ENCODE peak calls at places on chromosomes 12 and 14, in four cellular contexts. T is neuronal stem cell, E is cardiac fibroblast, W is fibroblast of pulmonary artery. P is an unnamed sample.

GRCh38 chr12:89862511-89863331 is 154.1 kb upstream of the ATP2B1 start:
- DNase-seq in E (peak), W (no peak), T (no peak), P (no peak)

GRCh38 chr12:29073631-29074239 is 75.3 kb upstream of the FAR2 start:
- DNase-seq in E (peak), T (no peak), W (peak), P (no peak)

GRCh38 chr12:88642675-88643431 is 62.6 kb upstream of the KITLG start:
- DNase-seq in E (no peak), W (no peak), T (no peak), P (no peak)

GRCh38 chr14:76117789-76118188 is 33.9 kb upstream of the GPATCH2L start:
- DNase-seq in T (no peak), E (no peak), W (no peak), P (no peak)

GRCh38 chr12:118983147-118983824 is 1.9 kb downstream of the SRRM4 start:
- DNase-seq in T (no peak), W (no peak), E (no peak), P (no peak)

GRCh38 chr14:94850332-94851211 is 80.7 kb upstream of the GSC start:
- DNase-seq in E (no peak), W (no peak), T (no peak), P (no peak)

GRCh38 chr12:116687888-116688287 is 50.0 kb downstream of the SPRING1 start:
- DNase-seq in T (no peak), W (peak), E (peak), P (peak)

GRCh38 chr14:100616854-100617714 is 29.9 kb upstream of the BEGAIN start:
- DNase-seq in T (no peak), E (peak), W (no peak), P (no peak)

GRCh38 chr14:72743626-72744025 is 150.3 kb downstream of the DPF3 start:
- DNase-seq in T (no peak), E (no peak), W (peak), P (no peak)

GRCh38 chr14:20460458-20461229 is 590 bp downstream of the PIP4P1 start:
- DNase-seq in W (no peak), T (no peak), E (no peak), P (no peak)

GRCh38 chr14:76964695-76965094 is 63.8 kb downstream of the IRF2BPL start:
- DNase-seq in W (no peak), E (no peak), T (no peak), P (no peak)

GRCh38 chr12:113418213-113418879 is 3.8 kb upstream of the SDSL start:
- DNase-seq in E (peak), W (peak), T (no peak), P (no peak)

GRCh38 chr12:16350682-16351081 is 3.2 kb downstream of the MGST1 start:
- DNase-seq in T (peak), W (peak), E (peak), P (no peak)

GRCh38 chr12:121872546-121873223 is 14.0 kb upstream of the HPD start:
- DNase-seq in E (peak), W (peak), T (no peak), P (no peak)

GRCh38 chr12:90984114-90984513 is 20.7 kb downstream of the EPYC start:
- DNase-seq in W (no peak), E (no peak), T (no peak), P (peak)

GRCh38 chr12:59972941-59973340 is 377.1 kb downstream of the SLC16A7 start:
- DNase-seq in T (no peak), W (peak), E (peak), P (no peak)
- H3K4me3 ChIP-seq in T (no peak), W (no peak), E (no peak), P (no peak)

GRCh38 chr12:72275551-72275950 is 3.4 kb downstream of the TRHDE start:
- DNase-seq in W (no peak), T (no peak), E (no peak), P (no peak)
- H3K4me3 ChIP-seq in W (no peak), T (no peak), E (no peak), P (no peak)

DNA sequence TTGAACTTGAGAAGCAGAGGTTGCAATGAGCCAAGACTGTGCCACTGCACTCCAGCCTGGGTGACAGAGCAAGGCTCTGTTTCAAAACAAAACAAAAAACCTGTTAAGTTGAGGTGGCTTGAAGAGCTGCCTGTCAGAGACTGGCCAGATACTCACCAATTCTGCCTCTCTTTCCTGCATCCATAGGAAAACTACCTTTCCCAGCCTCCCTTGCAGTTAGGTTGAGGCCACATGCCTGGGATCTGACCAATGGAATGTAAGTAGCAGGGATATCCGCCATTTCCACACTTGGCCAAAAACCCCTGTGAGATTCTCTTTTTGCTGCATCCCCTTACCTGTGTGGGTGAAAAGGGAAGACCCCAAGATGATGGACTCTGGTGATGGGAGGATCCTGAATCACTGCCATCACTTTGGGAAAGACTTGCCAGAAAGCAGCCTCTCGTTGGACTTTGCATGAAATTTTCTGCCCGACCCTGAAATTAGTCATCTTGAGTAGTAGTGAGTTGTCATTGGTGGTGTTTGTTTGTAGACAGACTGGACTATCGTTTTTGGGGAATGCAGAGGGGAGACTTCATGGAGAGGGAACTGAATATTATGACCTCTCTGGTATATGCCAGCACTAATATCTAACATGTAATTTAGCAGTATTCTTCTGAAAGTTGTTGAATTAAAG is 14.0 kb downstream of the GPR68 start:
- DNase-seq in T (no peak), W (no peak), E (peak), P (no peak)
- H3K4me3 ChIP-seq in T (no peak), W (no peak), E (no peak), P (no peak)

GRCh38 chr12:64669270-64669842 is 59.1 kb downstream of the RASSF3 start:
- DNase-seq in W (peak), T (no peak), E (no peak), P (no peak)
- H3K4me3 ChIP-seq in W (no peak), T (no peak), E (peak), P (no peak)

GRCh38 chr14:104138891-104139459 is 588 bp downstream of the KIF26A start:
- DNase-seq in E (peak), T (no peak), W (no peak), P (no peak)
- H3K4me3 ChIP-seq in E (no peak), T (peak), W (no peak), P (peak)

GRCh38 chr12:93378373-93379310 is 917 bp downstream of the NUDT4 start:
- DNase-seq in E (peak), T (peak), W (peak), P (no peak)

GRCh38 chr12:93379432-93380308 is 1.9 kb downstream of the NUDT4 start:
- DNase-seq in T (no peak), W (no peak), E (peak), P (no peak)

GRCh38 chr12:93381183-93381975 is 3.7 kb downstream of the NUDT4 start:
- DNase-seq in W (no peak), T (no peak), E (no peak), P (no peak)

GRCh38 chr12:93377252-93377542 is 528 bp upstream of the NUDT4 start:
- DNase-seq in T (no peak), W (no peak), E (no peak), P (no peak)

GRCh38 chr12:93380480-93381121 is 2.9 kb downstream of the NUDT4 start:
- DNase-seq in E (peak), T (no peak), W (peak), P (no peak)
- H3K4me3 ChIP-seq in E (peak), T (peak), W (peak), P (no peak)

GRCh38 chr14:103905861-103906456 is 22.3 kb upstream of the TDRD9 start:
- DNase-seq in E (no peak), W (no peak), T (no peak), P (no peak)

GRCh38 chr14:103910984-103911383 is 17.3 kb upstream of the TDRD9 start:
- DNase-seq in W (no peak), E (no peak), T (no peak), P (no peak)

GRCh38 chr14:103909531-103910261 is 18.6 kb upstream of the TDRD9 start:
- DNase-seq in W (no peak), E (no peak), T (no peak), P (no peak)

GRCh38 chr14:103908580-103908979 is 19.7 kb upstream of the TDRD9 start:
- DNase-seq in W (no peak), T (no peak), E (no peak), P (no peak)

GRCh38 chr14:103910262-103910935 is 17.9 kb upstream of the TDRD9 start:
- DNase-seq in W (peak), E (peak), T (peak), P (peak)
- H3K4me3 ChIP-seq in W (no peak), E (no peak), T (no peak), P (no peak)

DNA sequence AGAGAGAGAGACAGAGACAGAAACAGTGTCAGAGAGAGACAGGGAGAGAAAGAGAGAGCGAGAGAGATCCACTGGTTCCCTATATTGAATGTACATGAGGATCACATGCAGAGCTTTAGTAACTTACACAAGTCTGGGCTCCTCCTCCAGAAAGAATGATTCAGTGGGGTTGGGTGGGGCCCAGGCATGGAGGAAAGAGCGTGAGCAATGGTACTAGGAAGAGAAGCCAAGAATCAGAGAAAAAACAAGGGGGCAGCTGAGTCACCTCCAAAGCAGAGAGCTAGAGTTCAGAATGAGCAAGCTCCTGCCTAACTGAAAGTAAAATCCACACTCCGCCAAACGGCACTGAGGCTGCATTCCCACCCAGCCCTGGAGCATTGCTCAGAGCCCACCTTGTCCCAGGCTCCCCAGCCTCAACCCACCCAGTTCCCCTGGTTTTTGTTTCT is 670.1 kb upstream of the TBX3 start:
- DNase-seq in E (peak), W (peak), T (no peak), P (no peak)
- H3K4me3 ChIP-seq in E (peak), W (peak), T (no peak), P (no peak)

DNA sequence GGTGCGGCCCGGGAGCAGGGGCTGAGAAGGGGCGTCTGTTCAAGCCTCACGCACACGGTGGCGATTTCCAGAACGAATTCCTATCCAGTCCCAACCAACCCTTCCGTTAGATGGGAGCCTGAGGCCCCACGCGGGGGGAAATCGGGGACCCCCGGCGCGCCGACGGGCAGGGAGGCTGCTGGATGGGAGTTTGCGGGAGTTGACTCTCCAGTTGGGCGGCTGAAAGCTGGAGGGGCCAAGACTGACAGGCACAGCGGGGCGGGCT is 9.8 kb downstream of the EXOC3L4 start:
- DNase-seq in E (no peak), W (no peak), T (no peak), P (no peak)
- H3K4me3 ChIP-seq in E (no peak), W (no peak), T (no peak), P (peak)